ENCODE peak calls at places on chromosomes 6 and 20, in eight cellular contexts. One of them, this sample, is unnamed.
A peak's percentile ranks its signal among the peaks of the same experiment; 100 is the strongest.

GRCh38 chr6:151400473-151400872 is 9.1 kb upstream of the ZBTB2 start:
- DNase-seq in GM12865: no peak
- DNase-seq in nucleus accumbens: no peak
- DNase-seq in Daoy: no peak
- DNase-seq in DMS 273 treated with DMSO at 0.1 percent for 48 hours: no peak
- DNase-seq in NCI-H460: no peak
- DNase-seq in stimulated activated CD8-positive, alpha-beta memory T cell treated with anti-CD3 and anti-CD28 coated beads, Interleukin-15, amount 100 ng/mL, for 24 hours: no peak
- DNase-seq in HFF-Myc: no peak
- DNase-seq in this sample: no peak

GRCh38 chr6:129646617-129647016 is 63.4 kb downstream of the ARHGAP18 start:
- DNase-seq in Daoy: no peak
- DNase-seq in HFF-Myc: no peak
- DNase-seq in NCI-H460: no peak
- DNase-seq in stimulated activated CD8-positive, alpha-beta memory T cell treated with anti-CD3 and anti-CD28 coated beads, Interleukin-15, amount 100 ng/mL, for 24 hours: no peak
- DNase-seq in GM12865: peak; percentile 82
- DNase-seq in DMS 273 treated with DMSO at 0.1 percent for 48 hours: no peak
- DNase-seq in nucleus accumbens: no peak
- DNase-seq in this sample: no peak

GRCh38 chr6:37125779-37126553 is 44.0 kb upstream of the PIM1 start:
- DNase-seq in NCI-H460: no peak
- DNase-seq in stimulated activated CD8-positive, alpha-beta memory T cell treated with anti-CD3 and anti-CD28 coated beads, Interleukin-15, amount 100 ng/mL, for 24 hours: no peak
- DNase-seq in nucleus accumbens: no peak
- DNase-seq in GM12865: no peak
- DNase-seq in DMS 273 treated with DMSO at 0.1 percent for 48 hours: no peak
- DNase-seq in HFF-Myc: no peak
- DNase-seq in Daoy: peak; percentile 44
- DNase-seq in this sample: no peak

GRCh38 chr20:33373735-33374605 is 27.3 kb downstream of the CDK5RAP1 start:
- DNase-seq in DMS 273 treated with DMSO at 0.1 percent for 48 hours: no peak
- DNase-seq in NCI-H460: peak; percentile 89
- DNase-seq in HFF-Myc: peak; percentile 38
- DNase-seq in stimulated activated CD8-positive, alpha-beta memory T cell treated with anti-CD3 and anti-CD28 coated beads, Interleukin-15, amount 100 ng/mL, for 24 hours: no peak
- DNase-seq in nucleus accumbens: no peak
- DNase-seq in Daoy: peak; percentile 43
- DNase-seq in GM12865: no peak
- DNase-seq in this sample: no peak

GRCh38 chr6:135438907-135439535 is 58.5 kb downstream of the AHI1 start:
- DNase-seq in GM12865: peak; percentile 47
- DNase-seq in stimulated activated CD8-positive, alpha-beta memory T cell treated with anti-CD3 and anti-CD28 coated beads, Interleukin-15, amount 100 ng/mL, for 24 hours: no peak
- DNase-seq in nucleus accumbens: no peak
- DNase-seq in HFF-Myc: peak; percentile 7
- DNase-seq in Daoy: no peak
- DNase-seq in DMS 273 treated with DMSO at 0.1 percent for 48 hours: no peak
- DNase-seq in NCI-H460: no peak
- DNase-seq in this sample: no peak

GRCh38 chr6:150813319-150813992 is 52.0 kb upstream of the MTHFD1L start:
- DNase-seq in HFF-Myc: no peak
- DNase-seq in stimulated activated CD8-positive, alpha-beta memory T cell treated with anti-CD3 and anti-CD28 coated beads, Interleukin-15, amount 100 ng/mL, for 24 hours: no peak
- DNase-seq in DMS 273 treated with DMSO at 0.1 percent for 48 hours: no peak
- DNase-seq in nucleus accumbens: no peak
- DNase-seq in GM12865: peak; percentile 86
- DNase-seq in Daoy: peak; percentile 75
- DNase-seq in NCI-H460: no peak
- DNase-seq in this sample: no peak

GRCh38 chr6:135936606-135937005 is 85.1 kb downstream of the PDE7B start:
- DNase-seq in GM12865: no peak
- DNase-seq in HFF-Myc: peak; percentile 89
- DNase-seq in DMS 273 treated with DMSO at 0.1 percent for 48 hours: peak; percentile 49
- DNase-seq in nucleus accumbens: no peak
- DNase-seq in Daoy: peak; percentile 86
- DNase-seq in NCI-H460: peak; percentile 25
- DNase-seq in stimulated activated CD8-positive, alpha-beta memory T cell treated with anti-CD3 and anti-CD28 coated beads, Interleukin-15, amount 100 ng/mL, for 24 hours: no peak
- DNase-seq in this sample: no peak

GRCh38 chr6:42819803-42820508 is 38.1 kb downstream of the BICRAL start:
- DNase-seq in Daoy: no peak
- DNase-seq in GM12865: peak; percentile 13
- DNase-seq in DMS 273 treated with DMSO at 0.1 percent for 48 hours: peak; percentile 13
- DNase-seq in HFF-Myc: no peak
- DNase-seq in nucleus accumbens: no peak
- DNase-seq in stimulated activated CD8-positive, alpha-beta memory T cell treated with anti-CD3 and anti-CD28 coated beads, Interleukin-15, amount 100 ng/mL, for 24 hours: no peak
- DNase-seq in NCI-H460: no peak
- DNase-seq in this sample: peak; percentile 19

GRCh38 chr6:119270545-119270944 is 79.0 kb downstream of the MAN1A1 start:
- DNase-seq in nucleus accumbens: no peak
- DNase-seq in Daoy: no peak
- DNase-seq in stimulated activated CD8-positive, alpha-beta memory T cell treated with anti-CD3 and anti-CD28 coated beads, Interleukin-15, amount 100 ng/mL, for 24 hours: no peak
- DNase-seq in GM12865: no peak
- DNase-seq in DMS 273 treated with DMSO at 0.1 percent for 48 hours: no peak
- DNase-seq in NCI-H460: no peak
- DNase-seq in HFF-Myc: no peak
- DNase-seq in this sample: no peak